ENCODE peak calls at places on chromosomes 4 and X, in six cellular contexts. L is HepG2, C is GM12892, X is GM12878, U is H1, S is K562. T is an unnamed sample.

GRCh38 chr4:35539404-35540055 is 704.8 kb downstream of the ARAP2 start:
- DNase-seq in U (no peak), L (no peak), S (no peak), C (no peak), X (no peak), T (no peak)

GRCh38 chrX:1657367-1658082 is 42.7 kb downstream of the ASMT start:
- DNase-seq in L (no peak), U (no peak), X (peak), C (no peak), S (no peak), T (no peak)

GRCh38 chr4:103497692-103498091 is 222.1 kb downstream of the TACR3 start:
- DNase-seq in U (no peak), C (no peak), X (peak), S (no peak), L (no peak), T (no peak)

GRCh38 chrX:153903238-153903980 is 1.1 kb upstream of the AVPR2 start:
- DNase-seq in S (no peak), U (no peak), C (no peak), X (no peak), L (no peak), T (no peak)

GRCh38 chr4:59848457-59848856 is 1351.7 kb upstream of the ADGRL3 start:
- DNase-seq in X (no peak), L (no peak), S (no peak), U (no peak), C (no peak), T (no peak)

GRCh38 chrX:66043584-66043983 is 3.7 kb upstream of the VSIG4 start:
- DNase-seq in U (no peak), L (no peak), C (no peak), X (no peak), S (no peak), T (no peak)

GRCh38 chrX:78168065-78168464 is 28.6 kb upstream of the TAF9B start:
- DNase-seq in L (no peak), C (no peak), X (no peak), U (no peak), S (no peak), T (no peak)

GRCh38 chr4:89357787-89358186 is 50.2 kb upstream of the GPRIN3 start:
- DNase-seq in U (no peak), X (no peak), C (no peak), S (no peak), L (no peak), T (no peak)

GRCh38 chr4:93776386-93777080 is 52.0 kb upstream of the ATOH1 start:
- DNase-seq in L (no peak), X (no peak), S (no peak), C (no peak), U (no peak), T (no peak)

GRCh38 chrX:117996918-117997480 is 119.6 kb downstream of the KLHL13 start:
- DNase-seq in X (no peak), L (peak), U (no peak), S (no peak), C (no peak), T (no peak)

GRCh38 chrX:10447577-10448214 is 172.7 kb downstream of the MID1 start:
- DNase-seq in S (no peak), X (no peak), C (no peak), L (no peak), U (no peak), T (no peak)

DNA sequence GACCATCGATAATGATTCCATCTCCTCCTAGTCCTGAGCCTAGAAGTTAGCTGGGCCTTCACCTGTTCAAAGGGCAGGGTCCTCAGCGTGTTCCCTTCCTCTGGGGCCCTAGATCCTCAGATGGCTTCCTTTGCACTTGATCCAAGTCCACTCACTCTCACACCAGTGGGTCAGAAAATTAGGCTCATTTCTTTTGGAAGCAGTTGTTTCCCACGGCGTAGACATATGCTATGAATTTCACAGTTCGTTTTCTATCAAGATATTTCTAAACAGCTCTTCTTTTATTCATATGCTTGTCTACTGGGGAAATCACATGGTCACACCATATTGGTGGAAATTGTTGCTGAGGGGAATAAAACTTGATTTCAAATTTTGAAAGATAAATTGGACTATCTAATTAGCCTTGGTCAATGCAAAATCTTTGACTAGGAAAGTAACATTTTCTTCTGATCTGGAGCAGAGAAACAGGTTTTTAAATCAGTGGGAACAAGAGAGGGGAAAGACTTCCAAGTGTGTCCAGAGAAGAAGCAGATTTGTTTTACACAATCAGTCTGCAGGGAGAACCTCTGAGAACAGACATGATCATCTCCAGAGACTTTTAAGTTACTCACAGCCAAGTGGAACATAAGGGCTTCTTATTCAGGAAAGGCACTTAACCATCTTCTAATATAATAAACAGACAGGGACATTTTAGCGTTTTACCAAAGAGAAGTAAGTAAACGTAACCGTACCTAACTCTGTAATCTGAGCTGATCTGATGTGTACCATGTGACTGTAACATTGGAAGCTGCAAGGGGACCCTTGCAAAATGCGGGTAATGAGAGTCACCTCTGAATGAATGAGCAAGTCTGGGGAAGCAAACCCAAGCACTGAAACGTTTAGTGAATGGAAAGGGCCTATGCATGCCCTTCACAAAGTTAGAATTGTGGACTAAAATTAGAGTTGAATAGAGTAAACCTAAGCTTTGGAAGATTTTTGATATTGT is 455.7 kb upstream of the FAT1 start:
- DNase-seq in S (no peak), C (no peak), X (no peak), L (no peak), U (no peak), T (no peak)
- TF ChIP-seq TAF1 in S (no peak), C (no peak), X (no peak), L (no peak), U (no peak), T (no peak)

DNA sequence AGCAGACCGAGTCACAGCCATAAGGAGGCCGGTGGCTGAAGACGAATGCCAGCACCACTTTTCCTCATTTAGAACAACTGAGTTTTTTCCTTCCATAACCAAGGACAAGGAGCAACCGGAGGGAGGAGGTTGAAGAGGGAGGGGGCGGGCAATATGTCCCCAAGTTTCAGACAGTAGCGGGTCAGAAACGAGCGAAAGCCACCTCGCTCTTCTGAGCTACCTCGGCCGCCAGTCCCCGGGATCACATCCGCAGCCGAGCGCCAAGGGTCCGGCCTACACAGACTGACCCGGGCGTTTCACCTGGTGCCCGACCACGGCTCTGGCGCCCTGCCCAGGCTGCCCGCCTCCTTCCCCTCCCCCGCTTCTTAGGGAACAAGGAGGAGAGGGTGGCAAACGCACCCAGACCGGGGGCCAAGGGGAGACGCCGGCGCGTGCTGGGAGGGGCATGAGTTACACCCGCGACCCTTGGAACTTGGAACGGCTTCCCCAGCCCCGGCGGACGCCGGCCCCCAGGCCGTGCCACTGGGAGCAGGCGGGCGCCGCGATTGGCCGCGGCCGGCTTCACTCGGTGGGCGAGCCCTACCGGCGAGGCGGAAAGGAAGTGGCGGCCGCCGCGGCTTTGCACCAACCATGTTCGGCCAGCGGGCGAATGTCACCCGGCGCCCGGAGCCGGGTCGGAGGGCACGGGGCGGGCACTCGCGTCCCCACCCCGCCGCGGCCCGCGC is 1.6 kb downstream of the IRF2 start:
- DNase-seq in C (peak), L (peak), X (no peak), S (peak), U (peak), T (peak)
- TF ChIP-seq POLR2A in C (peak), L (no peak), X (peak), S (peak), U (no peak), T (peak)

GRCh38 chr4:144313370-144313769 is 172.9 kb upstream of the GYPA start:
- DNase-seq in L (no peak), S (no peak), U (no peak), X (no peak), C (no peak), T (no peak)

GRCh38 chr4:144310535-144310934 is 170.0 kb upstream of the GYPA start:
- DNase-seq in S (no peak), U (no peak), L (no peak), X (no peak), C (no peak), T (no peak)
- TF ChIP-seq POLR2AphosphoS5 in S (no peak), U (no peak), L (no peak), X (no peak), C (no peak), T (no peak)

GRCh38 chrX:85221361-85221760 is 22.2 kb downstream of the SATL1 start:
- DNase-seq in S (no peak), X (no peak), U (no peak), L (no peak), C (no peak), T (no peak)
- TF ChIP-seq TAF1 in S (no peak), X (no peak), U (no peak), L (no peak), C (no peak), T (no peak)

GRCh38 chr4:3387154-3387942 is 54.4 kb upstream of the HGFAC start:
- DNase-seq in U (peak), L (no peak), X (peak), S (no peak), C (no peak), T (no peak)

GRCh38 chr4:3385719-3386440 is 55.9 kb upstream of the HGFAC start:
- DNase-seq in L (no peak), S (no peak), C (no peak), X (no peak), U (no peak), T (no peak)

GRCh38 chr4:3386486-3386885 is 55.3 kb upstream of the HGFAC start:
- DNase-seq in C (no peak), L (no peak), S (no peak), X (no peak), U (peak), T (no peak)

GRCh38 chr4:3384391-3384770 is 57.4 kb upstream of the HGFAC start:
- DNase-seq in S (no peak), L (no peak), U (peak), C (no peak), X (no peak), T (no peak)

GRCh38 chr4:3384771-3385701 is 56.7 kb upstream of the HGFAC start:
- DNase-seq in X (no peak), C (no peak), L (peak), S (no peak), U (peak), T (no peak)
- TF ChIP-seq POLR2A in X (no peak), C (no peak), L (peak), S (no peak), U (no peak), T (no peak)

GRCh38 chrX:43002526-43003203 is 224.7 kb upstream of the PPP1R2C start:
- DNase-seq in C (no peak), X (peak), L (no peak), S (no peak), U (no peak), T (no peak)

GRCh38 chrX:42992199-42992943 is 214.4 kb upstream of the PPP1R2C start:
- DNase-seq in L (no peak), S (no peak), X (no peak), U (no peak), C (no peak), T (no peak)

GRCh38 chrX:43000121-43000520 is 222.2 kb upstream of the PPP1R2C start:
- DNase-seq in C (no peak), L (no peak), U (no peak), S (no peak), X (no peak), T (no peak)

GRCh38 chrX:42996861-42997260 is 218.9 kb upstream of the PPP1R2C start:
- DNase-seq in S (no peak), U (no peak), C (no peak), X (no peak), L (no peak), T (no peak)
- TF ChIP-seq POLR2AphosphoS5 in S (no peak), U (no peak), C (no peak), X (no peak), L (no peak), T (no peak)

DNA sequence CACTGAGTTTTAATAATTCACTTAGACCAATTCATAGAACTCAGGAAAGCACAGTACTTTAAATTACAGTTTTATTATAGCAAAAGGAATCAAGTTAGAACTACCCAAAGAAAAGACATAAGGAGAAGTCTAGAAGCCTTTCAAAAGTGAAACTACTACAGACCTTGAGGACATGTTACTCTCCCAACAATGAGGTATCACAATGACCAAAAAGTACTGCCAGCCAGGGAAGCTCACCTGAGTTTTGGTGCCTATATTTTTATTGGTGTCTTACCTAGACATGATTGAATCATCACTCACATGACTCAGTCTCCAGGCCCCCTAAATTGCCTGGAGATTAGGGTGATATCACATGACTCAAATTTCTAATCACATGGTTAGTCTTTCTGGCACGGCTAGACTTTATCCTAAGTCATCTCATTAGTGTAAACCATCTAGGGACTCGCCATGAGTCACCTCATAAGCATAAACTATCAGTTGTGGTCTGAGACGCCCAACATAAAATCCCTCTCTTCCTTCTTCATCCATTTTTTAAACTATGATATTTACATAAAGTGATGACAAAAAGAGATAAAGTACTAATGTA is 372.3 kb downstream of the TMA16 start:
- DNase-seq in L (no peak), C (no peak), X (no peak), S (no peak), U (no peak), T (no peak)
- TF ChIP-seq TAF1 in L (no peak), C (no peak), X (no peak), S (no peak), U (no peak), T (no peak)

T was measured in GM12891.